ENCODE peak calls at places on chromosomes 4 and X, in seven cellular contexts. One of them, this sample, is unnamed.

GRCh38 chr4:87444741-87445140 is 22.4 kb downstream of the NUDT9 start:
- DNase-seq in cardiac muscle cell: no peak
- DNase-seq in GM23338: no peak
- DNase-seq in GM10248: no peak
- DNase-seq in GM06990: no peak
- DNase-seq in neural progenitor cell: no peak
- DNase-seq in fibroblast of lung: no peak
- DNase-seq in this sample: no peak

GRCh38 chr4:23006756-23007155 is 314.0 kb downstream of the GBA3 start:
- DNase-seq in GM10248: no peak
- DNase-seq in GM23338: no peak
- DNase-seq in GM06990: no peak
- DNase-seq in fibroblast of lung: peak
- DNase-seq in neural progenitor cell: no peak
- DNase-seq in cardiac muscle cell: no peak
- DNase-seq in this sample: no peak

GRCh38 chr4:125306533-125306932 is 8.2 kb upstream of the FAT4 start:
- DNase-seq in GM10248: no peak
- DNase-seq in neural progenitor cell: no peak
- DNase-seq in cardiac muscle cell: no peak
- DNase-seq in fibroblast of lung: no peak
- DNase-seq in GM06990: no peak
- DNase-seq in GM23338: no peak
- DNase-seq in this sample: no peak

GRCh38 chr4:20916106-20916505 is 215.8 kb downstream of the PACRGL start:
- DNase-seq in fibroblast of lung: no peak
- DNase-seq in cardiac muscle cell: no peak
- DNase-seq in GM23338: no peak
- DNase-seq in GM10248: no peak
- DNase-seq in neural progenitor cell: no peak
- DNase-seq in GM06990: no peak
- DNase-seq in this sample: peak

GRCh38 chrX:108737754-108738153 is 1.4 kb upstream of the IRS4 start:
- DNase-seq in GM23338: no peak
- DNase-seq in cardiac muscle cell: no peak
- DNase-seq in neural progenitor cell: no peak
- DNase-seq in fibroblast of lung: no peak
- DNase-seq in GM10248: no peak
- DNase-seq in GM06990: no peak
- DNase-seq in this sample: no peak

GRCh38 chr4:986949-987688 is at the start of gene IDUA:
- DNase-seq in GM06990: peak
- DNase-seq in cardiac muscle cell: peak
- DNase-seq in neural progenitor cell: peak
- DNase-seq in fibroblast of lung: peak
- DNase-seq in GM23338: peak
- DNase-seq in GM10248: peak
- DNase-seq in this sample: peak

GRCh38 chrX:79366888-79367749 is at the start of gene ITM2A:
- DNase-seq in fibroblast of lung: no peak
- DNase-seq in GM10248: peak
- DNase-seq in cardiac muscle cell: peak
- DNase-seq in GM06990: peak
- DNase-seq in neural progenitor cell: peak
- DNase-seq in GM23338: peak
- DNase-seq in this sample: peak

GRCh38 chrX:63664741-63665140 is 120.3 kb downstream of the ARHGEF9 start:
- DNase-seq in cardiac muscle cell: no peak
- DNase-seq in GM23338: no peak
- DNase-seq in neural progenitor cell: no peak
- DNase-seq in GM10248: no peak
- DNase-seq in GM06990: no peak
- DNase-seq in fibroblast of lung: no peak
- DNase-seq in this sample: no peak

GRCh38 chr4:155766544-155766943 is 7.7 kb downstream of the GUCY1B1 start:
- DNase-seq in cardiac muscle cell: no peak
- DNase-seq in GM23338: no peak
- DNase-seq in fibroblast of lung: no peak
- DNase-seq in neural progenitor cell: no peak
- DNase-seq in GM10248: no peak
- DNase-seq in GM06990: no peak
- DNase-seq in this sample: no peak

GRCh38 chr4:38612996-38613395 is 51.0 kb upstream of the KLF3 start:
- DNase-seq in GM23338: no peak
- DNase-seq in GM06990: no peak
- DNase-seq in fibroblast of lung: peak
- DNase-seq in neural progenitor cell: no peak
- DNase-seq in GM10248: no peak
- DNase-seq in cardiac muscle cell: peak
- DNase-seq in this sample: no peak

GRCh38 chrX:153692611-153693156 is 5.0 kb downstream of the SLC6A8 start:
- DNase-seq in fibroblast of lung: no peak
- DNase-seq in neural progenitor cell: no peak
- DNase-seq in GM10248: no peak
- DNase-seq in GM23338: no peak
- DNase-seq in cardiac muscle cell: no peak
- DNase-seq in GM06990: no peak
- DNase-seq in this sample: no peak

DNA sequence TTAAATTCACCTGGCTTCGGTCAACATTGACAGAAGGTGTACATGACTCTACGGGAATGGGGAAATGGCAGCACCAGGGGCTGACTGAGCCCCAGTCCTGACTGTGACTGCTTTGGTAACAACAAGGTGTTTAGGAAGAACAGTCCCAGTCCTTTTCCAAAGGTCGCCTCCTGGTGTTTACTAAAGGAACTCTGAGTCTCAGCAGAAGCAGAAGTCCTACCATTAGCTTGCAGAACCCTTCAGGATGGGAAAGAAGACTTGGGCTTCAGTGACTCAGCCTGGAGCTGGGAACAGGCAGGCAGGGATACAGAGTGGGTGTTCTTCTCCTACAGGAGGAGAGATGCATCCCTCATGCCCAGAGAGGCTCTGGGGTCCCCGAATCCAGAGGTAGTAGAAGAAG is 103.3 kb downstream of the MGST2 start:
- DNase-seq in neural progenitor cell: no peak
- DNase-seq in fibroblast of lung: no peak
- DNase-seq in GM23338: peak
- DNase-seq in GM10248: no peak
- DNase-seq in GM06990: no peak
- DNase-seq in cardiac muscle cell: no peak
- DNase-seq in this sample: no peak
- TF ChIP-seq CTCF in neural progenitor cell: peak
- TF ChIP-seq CTCF in fibroblast of lung: no peak
- TF ChIP-seq CTCF in GM23338: peak
- TF ChIP-seq CTCF in GM10248: no peak
- TF ChIP-seq CTCF in GM06990: peak
- TF ChIP-seq CTCF in cardiac muscle cell: peak
- TF ChIP-seq CTCF in this sample: no peak

GRCh38 chrX:12297353-12297752 is 159.1 kb downstream of the FRMPD4 start:
- DNase-seq in neural progenitor cell: no peak
- DNase-seq in GM23338: no peak
- DNase-seq in fibroblast of lung: no peak
- DNase-seq in GM10248: no peak
- DNase-seq in GM06990: no peak
- DNase-seq in cardiac muscle cell: no peak
- DNase-seq in this sample: no peak

GRCh38 chrX:12292996-12293765 is 154.9 kb downstream of the FRMPD4 start:
- DNase-seq in neural progenitor cell: no peak
- DNase-seq in GM10248: no peak
- DNase-seq in GM06990: no peak
- DNase-seq in GM23338: no peak
- DNase-seq in fibroblast of lung: peak
- DNase-seq in cardiac muscle cell: no peak
- DNase-seq in this sample: no peak
- TF ChIP-seq CTCF in neural progenitor cell: no peak
- TF ChIP-seq CTCF in GM10248: no peak
- TF ChIP-seq CTCF in GM06990: no peak
- TF ChIP-seq CTCF in GM23338: no peak
- TF ChIP-seq CTCF in fibroblast of lung: no peak
- TF ChIP-seq CTCF in cardiac muscle cell: no peak
- TF ChIP-seq CTCF in this sample: no peak

DNA sequence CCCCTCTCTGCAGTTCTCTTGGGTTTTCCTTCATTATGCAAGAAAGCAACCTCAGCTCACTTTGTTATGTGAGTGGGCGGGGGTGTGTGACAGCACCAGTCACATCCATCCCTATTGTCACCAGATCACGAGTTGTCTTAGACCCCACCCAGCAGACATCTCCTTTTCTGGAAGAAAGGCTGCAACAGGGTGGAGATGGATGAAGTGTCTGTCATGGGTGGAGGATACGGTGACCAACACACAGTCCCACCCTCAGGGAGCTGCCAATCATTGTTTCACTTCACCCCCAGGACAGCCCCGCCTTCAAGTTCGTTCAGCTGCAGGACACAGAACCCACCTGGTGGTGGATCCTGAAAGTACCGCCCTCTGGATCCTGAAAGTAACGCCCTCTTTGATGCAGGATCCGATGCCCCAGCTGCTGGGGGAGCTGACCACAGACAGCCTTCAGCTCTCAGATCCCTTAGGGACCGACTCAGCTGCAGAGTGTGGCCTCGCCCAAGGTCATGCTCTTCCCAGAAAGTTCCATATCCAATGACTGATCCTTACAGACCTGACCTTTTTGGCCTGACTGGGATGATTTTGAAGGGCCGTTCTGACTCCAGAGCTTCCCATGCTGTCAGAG is 79.7 kb downstream of the SMIM20 start:
- DNase-seq in GM10248: peak
- DNase-seq in cardiac muscle cell: no peak
- DNase-seq in fibroblast of lung: peak
- DNase-seq in GM06990: peak
- DNase-seq in neural progenitor cell: peak
- DNase-seq in GM23338: peak
- DNase-seq in this sample: no peak
- TF ChIP-seq CTCF in GM10248: no peak
- TF ChIP-seq CTCF in cardiac muscle cell: peak
- TF ChIP-seq CTCF in fibroblast of lung: peak
- TF ChIP-seq CTCF in GM06990: peak
- TF ChIP-seq CTCF in neural progenitor cell: peak
- TF ChIP-seq CTCF in GM23338: peak
- TF ChIP-seq CTCF in this sample: no peak

GRCh38 chr4:10074767-10075105 is 41.9 kb downstream of the WDR1 start:
- DNase-seq in GM23338: peak
- DNase-seq in GM10248: peak
- DNase-seq in GM06990: no peak
- DNase-seq in neural progenitor cell: peak
- DNase-seq in cardiac muscle cell: peak
- DNase-seq in fibroblast of lung: peak
- DNase-seq in this sample: no peak
- TF ChIP-seq CTCF in GM23338: peak
- TF ChIP-seq CTCF in GM10248: peak
- TF ChIP-seq CTCF in GM06990: no peak
- TF ChIP-seq CTCF in neural progenitor cell: peak
- TF ChIP-seq CTCF in cardiac muscle cell: peak
- TF ChIP-seq CTCF in fibroblast of lung: peak
- TF ChIP-seq CTCF in this sample: no peak

GRCh38 chr4:29726938-29727337 is 993.2 kb upstream of the PCDH7 start:
- DNase-seq in GM23338: no peak
- DNase-seq in GM10248: no peak
- DNase-seq in neural progenitor cell: no peak
- DNase-seq in GM06990: no peak
- DNase-seq in cardiac muscle cell: no peak
- DNase-seq in fibroblast of lung: no peak
- DNase-seq in this sample: no peak
- TF ChIP-seq CTCF in GM23338: peak
- TF ChIP-seq CTCF in GM10248: no peak
- TF ChIP-seq CTCF in neural progenitor cell: no peak
- TF ChIP-seq CTCF in GM06990: no peak
- TF ChIP-seq CTCF in cardiac muscle cell: no peak
- TF ChIP-seq CTCF in fibroblast of lung: no peak
- TF ChIP-seq CTCF in this sample: no peak

DNA sequence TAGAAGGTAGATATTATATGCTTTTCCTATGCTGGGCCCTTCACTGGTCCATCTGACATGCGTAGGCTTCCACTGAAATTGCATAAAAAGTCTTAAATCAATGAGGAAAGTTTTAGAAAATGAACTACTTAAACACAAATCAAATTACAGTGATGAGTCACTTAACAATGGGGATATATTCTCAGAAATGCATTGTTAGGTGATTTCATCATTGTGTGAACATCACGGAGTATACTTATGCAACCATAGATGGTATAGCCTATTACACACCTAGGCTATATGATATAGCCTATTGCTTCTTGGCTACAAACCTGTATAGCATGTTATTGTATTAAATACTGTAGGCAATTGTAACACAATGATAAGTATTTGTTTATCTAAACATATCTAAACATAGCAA is 10.3 kb downstream of the STAP1 start:
- DNase-seq in cardiac muscle cell: no peak
- DNase-seq in GM10248: no peak
- DNase-seq in GM23338: no peak
- DNase-seq in fibroblast of lung: no peak
- DNase-seq in neural progenitor cell: no peak
- DNase-seq in GM06990: no peak
- DNase-seq in this sample: no peak
- TF ChIP-seq CTCF in cardiac muscle cell: no peak
- TF ChIP-seq CTCF in GM10248: no peak
- TF ChIP-seq CTCF in GM23338: no peak
- TF ChIP-seq CTCF in fibroblast of lung: no peak
- TF ChIP-seq CTCF in neural progenitor cell: no peak
- TF ChIP-seq CTCF in GM06990: no peak
- TF ChIP-seq CTCF in this sample: no peak

DNA sequence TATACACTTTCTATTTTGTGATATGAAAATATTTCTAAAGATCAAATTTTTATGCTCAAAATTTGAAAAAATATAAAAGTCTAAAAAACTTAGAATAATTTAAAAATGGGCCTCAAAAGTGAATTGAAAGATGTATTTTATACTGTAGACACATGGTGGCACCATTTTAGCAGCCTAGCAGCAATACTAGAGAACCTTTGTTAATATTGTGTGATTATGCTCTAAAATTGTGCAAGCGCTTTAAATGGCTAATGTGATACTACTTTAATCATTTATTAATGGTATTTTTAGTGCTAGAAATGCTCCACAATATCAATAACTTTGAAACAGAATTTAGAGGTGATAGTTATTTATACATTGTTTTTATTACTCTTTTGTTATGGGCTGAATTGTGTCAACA is 3.7 kb upstream of the GUF1 start:
- DNase-seq in fibroblast of lung: peak
- DNase-seq in GM23338: no peak
- DNase-seq in cardiac muscle cell: no peak
- DNase-seq in neural progenitor cell: no peak
- DNase-seq in GM10248: no peak
- DNase-seq in GM06990: no peak
- DNase-seq in this sample: no peak
- TF ChIP-seq CTCF in fibroblast of lung: peak
- TF ChIP-seq CTCF in GM23338: no peak
- TF ChIP-seq CTCF in cardiac muscle cell: no peak
- TF ChIP-seq CTCF in neural progenitor cell: no peak
- TF ChIP-seq CTCF in GM10248: no peak
- TF ChIP-seq CTCF in GM06990: peak
- TF ChIP-seq CTCF in this sample: no peak